ENCODE peak calls at places on chromosomes 7 and 10, in five cellular contexts. W, T, A, L and I are unnamed samples.
A peak's percentile ranks its signal among the peaks of the same experiment; 100 is the strongest.

GRCh38 chr10:80540644-80541143 is 3.0 kb downstream of the SH2D4B start:
- DNase-seq in W (no peak), T (no peak), A (no peak), L (no peak), I (no peak)

GRCh38 chr7:74514131-74514591 is 60.5 kb downstream of the GTF2IRD1 start:
- DNase-seq in W (no peak), T (no peak), A (no peak), L (no peak), I (no peak)

GRCh38 chr10:103499881-103500280 is 6.4 kb downstream of the NEURL1 start:
- DNase-seq in W (no peak), T (no peak), A (no peak), L (no peak), I (no peak)

GRCh38 chr7:27964840-27965239 is 215.8 kb downstream of the JAZF1 start:
- DNase-seq in W (no peak), T (no peak), A (no peak), L (no peak), I (no peak)

GRCh38 chr10:79070091-79070610 is 1.4 kb downstream of the ZMIZ1 start:
- DNase-seq in W (no peak), T (peak; percentile 52), A (no peak), L (peak; percentile 48), I (no peak)

GRCh38 chr10:119370972-119371703 is 163.8 kb downstream of the GRK5 start:
- DNase-seq in W (no peak), T (no peak), A (peak; percentile 86), L (no peak), I (no peak)

GRCh38 chr7:158413962-158414961 is 173.4 kb downstream of the PTPRN2 start:
- DNase-seq in W (no peak), T (no peak), A (no peak), L (no peak), I (no peak)

GRCh38 chr10:52658112-52658511 is 114.5 kb downstream of the MBL2 start:
- DNase-seq in W (no peak), T (no peak), A (no peak), L (no peak), I (no peak)

GRCh38 chr10:5594271-5595036 is 69.7 kb downstream of the CALML3 start:
- DNase-seq in W (no peak), T (no peak), A (no peak), L (no peak), I (no peak)

GRCh38 chr7:79454325-79454960 is 976 bp upstream of the MAGI2 start:
- DNase-seq in W (no peak), T (peak; percentile 8), A (peak; percentile 38), L (peak; percentile 39), I (no peak)

GRCh38 chr10:112769611-112770370 is 180.3 kb upstream of the TCF7L2 start:
- DNase-seq in W (no peak), T (no peak), A (no peak), L (no peak), I (no peak)

GRCh38 chr7:32119790-32120196 is 49.6 kb upstream of the PDE1C start:
- DNase-seq in W (no peak), T (no peak), A (no peak), L (no peak), I (no peak)

GRCh38 chr7:134811798-134812197 is 32.4 kb downstream of the CALD1 start:
- DNase-seq in W (no peak), T (no peak), A (no peak), L (no peak), I (no peak)

GRCh38 chr7:36945612-36946400 is 221.5 kb upstream of the AOAH start:
- DNase-seq in W (no peak), T (peak; percentile 43), A (no peak), L (no peak), I (no peak)

GRCh38 chr10:90742189-90742588 is 115.7 kb downstream of the HTR7 start:
- DNase-seq in W (no peak), T (no peak), A (no peak), L (no peak), I (no peak)

GRCh38 chr7:80775481-80775880 is 137.0 kb downstream of the CD36 start:
- DNase-seq in W (no peak), T (no peak), A (no peak), L (no peak), I (no peak)

GRCh38 chr7:34672430-34672829 is 14.4 kb downstream of the NPSR1 start:
- DNase-seq in W (no peak), T (no peak), A (no peak), L (no peak), I (no peak)

GRCh38 chr7:34677491-34677890 is 19.5 kb downstream of the NPSR1 start:
- DNase-seq in W (no peak), T (no peak), A (no peak), L (no peak), I (no peak)

GRCh38 chr7:34675749-34676374 is 17.8 kb downstream of the NPSR1 start:
- DNase-seq in W (peak; percentile 6), T (no peak), A (no peak), L (no peak), I (no peak)

DNA sequence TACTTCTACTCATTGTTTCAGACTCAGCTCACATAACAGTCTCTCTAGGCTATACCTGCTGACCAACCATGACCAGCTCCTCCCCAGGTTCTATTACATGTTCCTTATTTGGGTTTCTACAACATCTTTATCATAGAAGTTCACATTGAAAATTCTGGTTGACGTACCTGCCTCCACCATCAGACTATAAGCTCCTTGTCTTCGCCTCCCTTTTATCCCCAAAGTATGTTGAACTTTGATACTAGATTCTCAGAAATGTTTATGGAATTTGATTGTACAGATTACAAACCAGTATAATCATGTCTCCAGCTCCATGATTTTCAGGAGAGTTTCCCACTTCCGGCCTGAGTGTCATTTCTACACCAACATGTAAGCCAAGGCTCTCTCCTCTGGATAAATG is 15.0 kb downstream of the NPSR1 start:
- DNase-seq in W (no peak), T (no peak), A (no peak), L (no peak), I (no peak)
- H3K27me3 ChIP-seq in W (no peaks in the 10 kb centered on the region), T (no peaks in the 10 kb centered on the region), A (no peaks in the 10 kb centered on the region), L (no peaks in the 10 kb centered on the region), I (no peaks in the 10 kb centered on the region)

DNA sequence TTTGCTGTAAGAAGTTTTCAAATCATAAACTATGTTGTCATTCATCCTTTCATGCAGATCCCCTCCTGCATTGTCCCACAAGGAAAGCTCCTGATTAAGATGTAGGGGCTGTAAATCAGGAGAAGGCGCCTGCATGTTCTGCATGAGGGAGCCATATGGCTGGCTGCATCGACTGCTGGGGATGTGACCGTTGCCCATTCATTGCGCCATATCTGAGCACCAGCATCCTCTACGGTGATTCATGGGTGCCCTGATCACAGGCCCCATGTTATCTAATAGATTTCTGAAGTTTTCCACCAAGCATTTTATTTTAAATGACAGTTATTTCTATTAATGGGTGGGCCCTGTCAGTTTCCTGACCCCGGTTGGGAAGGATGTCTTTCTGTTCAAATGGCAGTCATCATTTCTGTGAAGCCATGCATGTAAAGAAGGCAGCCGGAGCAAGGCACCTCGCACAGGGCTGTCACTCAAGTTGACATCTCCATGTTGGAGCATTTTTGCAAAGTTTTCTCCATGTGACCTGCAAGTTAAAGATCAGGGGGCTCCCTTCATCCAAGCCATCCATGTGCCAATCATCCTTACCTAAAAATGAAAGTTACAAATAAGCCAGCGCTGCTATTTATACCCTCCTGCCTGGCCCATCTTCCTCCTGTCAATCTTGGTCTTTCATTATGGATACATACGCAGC is 128.8 kb downstream of the TEX36 start:
- DNase-seq in W (no peak), T (no peak), A (no peak), L (no peak), I (no peak)
- H3K27me3 ChIP-seq in W (no peaks in the 10 kb centered on the region), T (no peaks in the 10 kb centered on the region), A (no peaks in the 10 kb centered on the region), L (no peaks in the 10 kb centered on the region), I (no peaks in the 10 kb centered on the region)

DNA sequence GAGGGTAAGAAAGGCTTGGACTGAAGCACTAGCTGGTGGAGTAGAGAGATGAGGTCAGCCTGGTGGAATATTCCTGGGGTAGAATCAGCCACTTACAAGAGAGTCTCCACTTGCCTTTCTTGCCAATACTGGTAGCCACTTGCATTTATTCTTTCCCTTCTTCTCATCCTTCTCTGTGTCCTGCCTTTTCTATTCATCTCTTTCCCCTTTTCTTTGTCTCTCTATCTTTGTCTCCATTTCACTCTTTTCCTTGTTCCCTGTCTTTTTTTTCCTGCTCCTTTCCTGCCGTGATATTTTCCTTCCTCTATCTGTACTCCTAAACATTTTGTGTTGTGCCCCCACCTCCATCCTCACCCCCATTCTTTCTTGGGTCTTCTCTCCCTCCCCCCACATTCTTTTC is 214.3 kb downstream of the LRMDA start:
- DNase-seq in W (no peak), T (no peak), A (no peak), L (no peak), I (no peak)
- H3K27me3 ChIP-seq in W (no peaks in the 10 kb centered on the region), T (no peaks in the 10 kb centered on the region), A (no peaks in the 10 kb centered on the region), L (no peaks in the 10 kb centered on the region), I (no peaks in the 10 kb centered on the region)

DNA sequence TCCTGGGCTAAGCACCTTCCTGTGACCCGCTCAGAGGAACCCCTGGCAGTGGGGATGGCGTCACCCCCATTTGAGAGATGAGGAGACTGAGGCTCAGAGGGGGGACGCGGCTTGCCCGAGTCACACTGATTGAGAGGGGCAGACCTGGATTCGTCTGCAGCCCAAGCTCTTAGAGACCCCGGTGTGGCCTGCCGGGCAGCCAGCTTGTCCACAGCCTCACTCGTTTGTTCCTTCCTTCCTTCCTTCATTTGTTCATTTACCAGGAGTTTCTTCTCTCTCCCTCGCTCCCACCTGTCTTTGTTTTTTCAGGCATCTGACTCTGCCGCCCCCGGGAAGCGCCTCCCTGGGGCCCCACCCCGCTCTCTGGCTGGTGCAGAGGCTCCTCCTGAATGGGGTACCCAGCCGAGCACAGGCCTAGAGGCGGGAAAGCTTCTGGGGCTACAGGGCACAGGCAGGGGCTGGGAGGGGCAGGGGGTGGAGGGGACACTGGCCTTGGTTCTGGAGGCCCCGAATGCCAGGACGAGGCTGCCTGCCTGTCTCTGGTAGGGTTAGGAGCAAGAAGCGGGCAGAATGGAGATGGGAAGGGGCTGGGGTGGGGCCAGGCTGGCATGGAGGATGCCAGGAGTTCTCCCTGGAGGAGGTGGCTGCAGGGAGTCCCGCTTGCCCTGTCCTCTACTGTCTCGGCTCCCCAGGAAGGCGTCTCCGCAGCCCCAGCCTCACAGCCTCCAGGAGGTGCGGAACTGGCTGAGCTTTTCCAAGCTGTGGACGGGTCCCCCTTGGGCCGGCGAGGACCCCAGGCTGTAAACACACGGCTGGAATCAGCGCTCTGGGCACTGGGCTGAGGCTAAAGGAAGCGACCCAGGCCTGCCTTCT is 91.6 kb downstream of the UNCX start:
- DNase-seq in W (no peak), T (no peak), A (no peak), L (no peak), I (no peak)
- H3K27me3 ChIP-seq in W (no peaks in the 10 kb centered on the region), T (peaks cover 54% of the 10 kb centered on the region), A (no peaks in the 10 kb centered on the region), L (no peaks in the 10 kb centered on the region), I (no peaks in the 10 kb centered on the region)

DNA sequence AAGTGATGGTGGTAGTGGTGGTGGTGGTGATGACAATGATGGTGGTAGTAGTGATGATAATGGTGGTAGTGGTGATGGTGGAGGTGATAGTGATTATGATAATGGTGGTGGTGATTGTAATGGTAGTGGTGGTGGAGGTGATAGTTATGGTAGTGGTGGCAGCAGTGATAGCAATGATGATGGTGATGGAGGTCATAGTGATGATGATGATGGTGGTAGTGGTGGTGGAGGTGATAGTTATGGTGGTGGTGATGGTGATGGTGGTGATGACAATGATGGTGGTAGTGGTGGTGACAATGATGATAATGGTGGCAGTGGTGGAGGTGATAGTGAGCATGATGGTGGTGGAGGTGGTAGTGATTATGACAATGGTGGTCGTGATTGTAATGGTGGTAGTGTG is 191.7 kb upstream of the RNF32 start:
- DNase-seq in W (no peak), T (no peak), A (no peak), L (no peak), I (no peak)
- H3K27me3 ChIP-seq in W (no peaks in the 10 kb centered on the region), T (no peaks in the 10 kb centered on the region), A (no peaks in the 10 kb centered on the region), L (no peaks in the 10 kb centered on the region), I (no peaks in the 10 kb centered on the region)